ENCODE peak calls at places on chromosomes 13 and 19, in eight cellular contexts. X is fibroblast of lung, S is ascending aorta, O is mammary epithelial cell, V is nephron progenitor cell, I is natural killer cell, P is esophagus squamous epithelium, C is psoas muscle. L is an unnamed sample.

GRCh38 chr19:19459707-19460251 is 54.3 kb downstream of the GATAD2A start:
- DNase-seq in X (peak; percentile 58), S (peak; percentile 44), O (no peak), V (no peak), I (peak; percentile 68), P (no peak), C (peak; percentile 50), L (no peak)

GRCh38 chr13:30623392-30623791 is 5.7 kb downstream of the USPL1 start:
- DNase-seq in X (no peak), S (no peak), O (no peak), V (no peak), I (no peak), P (no peak), C (no peak), L (no peak)

GRCh38 chr19:16328824-16329482 is 4.3 kb downstream of the KLF2 start:
- DNase-seq in X (no peak), S (no peak), O (no peak), V (no peak), I (peak; percentile 67), P (no peak), C (no peak), L (peak; percentile 23)

GRCh38 chr13:45472171-45472705 is 7.5 kb downstream of the COG3 start:
- DNase-seq in X (peak; percentile 50), S (no peak), O (no peak), V (no peak), I (no peak), P (no peak), C (no peak), L (no peak)

GRCh38 chr13:112112534-112113276 is 45.8 kb downstream of the SOX1 start:
- DNase-seq in X (no peak), S (no peak), O (no peak), V (no peak), I (no peak), P (no peak), C (no peak), L (no peak)

GRCh38 chr13:75764251-75764650 is 128.1 kb downstream of the LMO7 start:
- DNase-seq in X (no peak), S (no peak), O (no peak), V (no peak), I (no peak), P (no peak), C (no peak), L (no peak)

GRCh38 chr19:3544742-3545668 is 6.0 kb downstream of the TEKTIP1 start:
- DNase-seq in X (peak; percentile 42), S (no peak), O (peak; percentile 83), V (peak; percentile 89), I (peak; percentile 84), P (no peak), C (peak; percentile 80), L (peak; percentile 84)

GRCh38 chr19:10295847-10296591 is 6.3 kb downstream of the ICAM5 start:
- DNase-seq in X (no peak), S (no peak), O (no peak), V (peak; percentile 72), I (no peak), P (no peak), C (no peak), L (no peak)

GRCh38 chr13:98416408-98416807 is 160.5 kb downstream of the STK24 start:
- DNase-seq in X (no peak), S (no peak), O (no peak), V (no peak), I (no peak), P (no peak), C (no peak), L (peak; percentile 96)

GRCh38 chr19:3516675-3517207 is 10.6 kb downstream of the FZR1 start:
- DNase-seq in X (no peak), S (no peak), O (no peak), V (no peak), I (no peak), P (no peak), C (no peak), L (no peak)

GRCh38 chr19:2695288-2695866 is 7.1 kb downstream of the GNG7 start:
- DNase-seq in X (no peak), S (no peak), O (peak; percentile 13), V (no peak), I (no peak), P (no peak), C (no peak), L (no peak)

GRCh38 chr13:90532861-90533260 is 814.6 kb upstream of the MIR17HG start:
- DNase-seq in X (no peak), S (no peak), O (no peak), V (no peak), I (no peak), P (no peak), C (no peak), L (no peak)

GRCh38 chr19:33978286-33978685 is 181.6 kb downstream of the KCTD15 start:
- DNase-seq in X (no peak), S (no peak), O (no peak), V (no peak), I (no peak), P (no peak), C (no peak), L (no peak)

GRCh38 chr13:73189365-73189764 is 130.6 kb downstream of the KLF5 start:
- DNase-seq in X (no peak), S (no peak), O (peak; percentile 69), V (no peak), I (no peak), P (no peak), C (no peak), L (no peak)

GRCh38 chr13:88068975-88069374 is 397.8 kb downstream of the SLITRK5 start:
- DNase-seq in X (no peak), S (no peak), O (no peak), V (peak; percentile 17), I (no peak), P (no peak), C (no peak), L (peak; percentile 54)

GRCh38 chr13:19959141-19959830 is 759 bp downstream of the ZMYM2 start:
- DNase-seq in X (peak; percentile 47), S (no peak), O (peak; percentile 34), V (peak; percentile 58), I (peak; percentile 66), P (peak; percentile 7), C (peak; percentile 62), L (peak; percentile 64)
- TF ChIP-seq CTCF in X (peak; percentile 2), S (peak; percentile 11), O (peak; percentile 25), V (no peak), I (no peak), P (peak; percentile 14), C (no peak), L (peak; percentile 31)

GRCh38 chr19:44942067-44942571 is at the start of gene APOC4:
- DNase-seq in X (no peak), S (no peak), O (no peak), V (no peak), I (no peak), P (no peak), C (no peak), L (no peak)

GRCh38 chr19:44948237-44948636 is 2.4 kb downstream of the APOC2 start:
- DNase-seq in X (no peak), S (no peak), O (no peak), V (no peak), I (no peak), P (no peak), C (no peak), L (no peak)

GRCh38 chr19:44939668-44940067 is 2.4 kb upstream of the APOC4 start:
- DNase-seq in X (no peak), S (no peak), O (no peak), V (no peak), I (no peak), P (no peak), C (no peak), L (no peak)

GRCh38 chr19:44947041-44947581 is 1.3 kb downstream of the APOC2 start:
- DNase-seq in X (no peak), S (no peak), O (no peak), V (no peak), I (no peak), P (no peak), C (no peak), L (no peak)

DNA sequence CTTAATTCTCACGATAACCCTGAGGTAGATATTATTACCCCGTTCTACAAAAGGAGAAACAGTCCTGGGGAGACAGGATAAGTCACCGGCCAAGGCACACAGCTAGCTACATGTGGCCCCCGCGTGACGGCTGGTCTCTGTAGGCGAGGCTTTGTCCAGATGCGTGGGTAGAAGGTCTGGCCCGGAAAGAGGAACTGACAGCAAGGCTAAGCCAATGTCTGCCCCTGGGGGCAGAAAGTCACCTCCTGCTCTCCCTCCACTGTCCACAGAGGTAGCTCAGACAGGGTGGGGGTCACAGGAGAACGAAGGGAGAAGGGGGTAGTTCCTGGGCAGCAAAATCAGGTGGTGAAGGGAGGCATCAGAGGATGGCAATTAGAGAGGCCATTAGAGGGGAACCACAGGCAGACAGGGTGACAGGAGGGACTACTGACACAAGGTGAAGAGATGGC is 1.8 kb downstream of the APOC4 start:
- DNase-seq in X (no peak), S (peak; percentile 66), O (peak; percentile 14), V (no peak), I (no peak), P (no peak), C (peak; percentile 31), L (no peak)
- TF ChIP-seq CTCF in X (no peak), S (no peak), O (no peak), V (no peak), I (no peak), P (no peak), C (no peak), L (no peak)

GRCh38 chr19:7725791-7726190 is 6.1 kb downstream of the CLEC4G start:
- DNase-seq in X (no peak), S (no peak), O (no peak), V (no peak), I (no peak), P (no peak), C (no peak), L (no peak)
- TF ChIP-seq CTCF in X (no peak), S (no peak), O (no peak), V (no peak), I (no peak), P (no peak), C (no peak), L (no peak)

DNA sequence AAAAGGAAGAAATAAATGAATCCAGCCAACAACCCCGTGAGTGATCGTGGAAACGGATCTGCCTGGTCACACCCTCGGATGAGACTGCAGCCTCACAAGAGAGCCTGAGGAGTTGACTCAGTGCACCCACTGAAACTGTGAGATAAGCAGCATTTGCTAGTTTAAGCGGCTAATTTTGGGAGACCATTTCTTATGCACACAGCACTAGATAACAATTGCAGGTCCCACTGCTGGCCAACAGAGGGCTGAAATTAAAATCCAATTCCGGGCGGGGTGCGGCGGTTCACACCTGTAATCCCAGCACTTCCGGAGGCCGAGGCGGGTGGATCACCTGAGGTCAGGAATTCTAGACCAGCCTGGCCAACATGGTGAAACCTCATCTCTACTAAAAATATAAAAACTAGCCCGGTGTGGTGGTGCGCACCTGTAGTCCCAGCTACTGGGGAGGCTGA is 3.6 kb downstream of the UQCR11 start:
- DNase-seq in X (no peak), S (no peak), O (no peak), V (no peak), I (no peak), P (no peak), C (no peak), L (peak; percentile 24)
- TF ChIP-seq CTCF in X (peak; percentile 5), S (no peak), O (peak; percentile 6), V (peak; percentile 7), I (no peak), P (no peak), C (no peak), L (no peak)

DNA sequence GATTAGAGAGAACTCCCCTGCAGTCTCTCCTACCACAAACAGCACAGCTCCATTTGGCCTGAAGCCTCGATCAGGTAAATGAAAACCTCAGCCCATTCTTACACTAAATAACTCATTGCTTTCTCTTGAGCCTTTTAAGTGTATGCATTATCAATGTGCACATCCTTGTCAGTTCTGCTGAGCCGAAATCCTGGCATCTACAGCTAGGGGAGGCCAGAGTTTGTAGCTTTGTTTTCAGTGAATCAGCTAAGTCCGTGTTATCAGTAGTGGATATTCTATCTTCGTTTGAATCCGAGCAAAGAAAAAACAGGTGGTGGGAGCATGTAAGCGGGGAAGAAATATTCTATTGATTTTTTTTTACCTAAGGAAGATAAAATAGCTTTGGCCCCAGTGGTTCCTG is 84.4 kb downstream of the ESD start:
- DNase-seq in X (no peak), S (no peak), O (no peak), V (no peak), I (no peak), P (no peak), C (no peak), L (no peak)
- TF ChIP-seq CTCF in X (no peak), S (no peak), O (no peak), V (no peak), I (no peak), P (no peak), C (no peak), L (peak; percentile 22)